ENCODE peak calls at places on chromosomes 16 and 17, in four cellular contexts. A is NCI-H1930, P is activated gamma-delta T cell, I is EL. M is an unnamed sample.
A peak's percentile ranks its signal among the peaks of the same experiment; 100 is the strongest.

GRCh38 chr17:44642861-44643260 is 13.4 kb upstream of the MEIOC start:
- DNase-seq in I (no peak), P (no peak), A (no peak), M (no peak)

GRCh38 chr17:72342582-72343527 is 222.0 kb downstream of the SOX9 start:
- DNase-seq in I (peak; percentile 25), P (no peak), A (no peak), M (no peak)

GRCh38 chr16:4200000-4200780 is 41.7 kb downstream of the SRL start:
- DNase-seq in I (peak; percentile 69), P (no peak), A (peak; percentile 22), M (no peak)

GRCh38 chr17:68458260-68459029 is 1.1 kb upstream of the WIPI1 start:
- DNase-seq in A (no peak), P (no peak), I (no peak), M (no peak)

GRCh38 chr17:3590231-3590630 is 19.0 kb downstream of the TRPV1 start:
- DNase-seq in P (no peak), I (no peak), A (no peak), M (no peak)

GRCh38 chr17:73203135-73203787 is 10.4 kb downstream of the COG1 start:
- DNase-seq in A (no peak), I (no peak), P (no peak), M (no peak)

GRCh38 chr17:42291136-42291535 is 2.8 kb downstream of the STAT5A start:
- DNase-seq in P (no peak), A (no peak), I (no peak), M (no peak)

GRCh38 chr17:3885970-3886369 is 6.9 kb downstream of the CAMKK1 start:
- DNase-seq in I (peak; percentile 75), A (no peak), P (no peak), M (no peak)

GRCh38 chr16:58495861-58496331 is 4.0 kb upstream of the NDRG4 start:
- DNase-seq in A (no peak), P (no peak), I (no peak), M (no peak)

GRCh38 chr17:31433091-31433790 is 41.8 kb downstream of the RAB11FIP4 start:
- DNase-seq in I (no peak), A (no peak), P (no peak), M (no peak)

GRCh38 chr16:20792216-20792615 is 14.1 kb downstream of the ERI2 start:
- DNase-seq in P (no peak), I (peak; percentile 5), A (no peak), M (no peak)

GRCh38 chr16:56849690-56850680 is 15.0 kb upstream of the SLC12A3 start:
- DNase-seq in I (no peak), A (no peak), P (no peak), M (no peak)

GRCh38 chr16:3857189-3858013 is 23.1 kb downstream of the CREBBP start:
- DNase-seq in A (no peak), P (no peak), I (peak; percentile 48), M (no peak)